ENCODE peak calls at places on chromosomes 12 and 14, in five cellular contexts. One of them, this sample, is unnamed.

GRCh38 chr12:75715682-75716081 is 204.3 kb upstream of the KRR1 start:
- DNase-seq in fibroblast of lung: no peak
- DNase-seq in neural progenitor cell: no peak
- DNase-seq in prostate gland: no peak
- DNase-seq in CD4-positive, CD25-positive, alpha-beta regulatory T cell: no peak
- DNase-seq in this sample: no peak

GRCh38 chr12:65695077-65695865 is 129.0 kb upstream of the HMGA2 start:
- DNase-seq in neural progenitor cell: no peak
- DNase-seq in fibroblast of lung: peak; percentile 99
- DNase-seq in prostate gland: peak; percentile 72
- DNase-seq in CD4-positive, CD25-positive, alpha-beta regulatory T cell: no peak
- DNase-seq in this sample: no peak

GRCh38 chr14:99189201-99189801 is 82.7 kb downstream of the BCL11B start:
- DNase-seq in neural progenitor cell: no peak
- DNase-seq in CD4-positive, CD25-positive, alpha-beta regulatory T cell: peak; percentile 83
- DNase-seq in fibroblast of lung: no peak
- DNase-seq in prostate gland: no peak
- DNase-seq in this sample: no peak

GRCh38 chr14:104870368-104871144 is 5.5 kb downstream of the CEP170B start:
- DNase-seq in prostate gland: no peak
- DNase-seq in fibroblast of lung: no peak
- DNase-seq in CD4-positive, CD25-positive, alpha-beta regulatory T cell: peak; percentile 35
- DNase-seq in neural progenitor cell: peak; percentile 56
- DNase-seq in this sample: no peak

GRCh38 chr14:74257988-74258704 is 18.9 kb downstream of the VSX2 start:
- DNase-seq in neural progenitor cell: peak; percentile 30
- DNase-seq in CD4-positive, CD25-positive, alpha-beta regulatory T cell: no peak
- DNase-seq in fibroblast of lung: no peak
- DNase-seq in prostate gland: no peak
- DNase-seq in this sample: peak; percentile 70

GRCh38 chr14:95504135-95505029 is 12.1 kb downstream of the SYNE3 start:
- DNase-seq in neural progenitor cell: no peak
- DNase-seq in fibroblast of lung: peak; percentile 74
- DNase-seq in prostate gland: no peak
- DNase-seq in CD4-positive, CD25-positive, alpha-beta regulatory T cell: no peak
- DNase-seq in this sample: no peak

GRCh38 chr14:24307575-24308341 is at the start of gene CIDEB:
- DNase-seq in fibroblast of lung: peak; percentile 22
- DNase-seq in neural progenitor cell: peak; percentile 66
- DNase-seq in CD4-positive, CD25-positive, alpha-beta regulatory T cell: peak; percentile 59
- DNase-seq in prostate gland: peak; percentile 28
- DNase-seq in this sample: peak; percentile 73

GRCh38 chr12:100857971-100858370 is 63.4 kb downstream of the ANO4 start:
- DNase-seq in fibroblast of lung: peak; percentile 37
- DNase-seq in CD4-positive, CD25-positive, alpha-beta regulatory T cell: no peak
- DNase-seq in prostate gland: no peak
- DNase-seq in neural progenitor cell: no peak
- DNase-seq in this sample: no peak

GRCh38 chr12:28830491-28830890 is 318.6 kb upstream of the FAR2 start:
- DNase-seq in CD4-positive, CD25-positive, alpha-beta regulatory T cell: no peak
- DNase-seq in neural progenitor cell: no peak
- DNase-seq in prostate gland: no peak
- DNase-seq in fibroblast of lung: no peak
- DNase-seq in this sample: no peak

GRCh38 chr14:34498684-34499412 is 36.8 kb upstream of the SPTSSA start:
- DNase-seq in neural progenitor cell: peak; percentile 36
- DNase-seq in CD4-positive, CD25-positive, alpha-beta regulatory T cell: peak; percentile 42
- DNase-seq in fibroblast of lung: peak; percentile 26
- DNase-seq in prostate gland: peak; percentile 22
- DNase-seq in this sample: peak; percentile 18

GRCh38 chr14:67359319-67359774 is 257 bp downstream of the ATP6V1D start:
- DNase-seq in prostate gland: no peak
- DNase-seq in CD4-positive, CD25-positive, alpha-beta regulatory T cell: peak; percentile 8
- DNase-seq in fibroblast of lung: peak; percentile 69
- DNase-seq in neural progenitor cell: peak; percentile 62
- DNase-seq in this sample: no peak

GRCh38 chr14:92308676-92309075 is 14.3 kb upstream of the SLC24A4 start:
- DNase-seq in CD4-positive, CD25-positive, alpha-beta regulatory T cell: no peak
- DNase-seq in prostate gland: no peak
- DNase-seq in fibroblast of lung: no peak
- DNase-seq in neural progenitor cell: no peak
- DNase-seq in this sample: no peak

GRCh38 chr14:79325071-79325470 is 886.2 kb downstream of the DIO2 start:
- DNase-seq in fibroblast of lung: peak; percentile 3
- DNase-seq in CD4-positive, CD25-positive, alpha-beta regulatory T cell: no peak
- DNase-seq in neural progenitor cell: no peak
- DNase-seq in prostate gland: no peak
- DNase-seq in this sample: peak; percentile 13

GRCh38 chr14:35416108-35416750 is 11.7 kb upstream of the NFKBIA start:
- DNase-seq in fibroblast of lung: peak; percentile 24
- DNase-seq in CD4-positive, CD25-positive, alpha-beta regulatory T cell: peak; percentile 24
- DNase-seq in prostate gland: no peak
- DNase-seq in neural progenitor cell: no peak
- DNase-seq in this sample: no peak

GRCh38 chr12:54579696-54580333 is 8.6 kb downstream of the PPP1R1A start:
- DNase-seq in neural progenitor cell: peak; percentile 87
- DNase-seq in CD4-positive, CD25-positive, alpha-beta regulatory T cell: peak; percentile 70
- DNase-seq in fibroblast of lung: peak; percentile 41
- DNase-seq in prostate gland: peak; percentile 69
- DNase-seq in this sample: peak; percentile 90

GRCh38 chr12:104462931-104463339 is 6.2 kb downstream of the CHST11 start:
- DNase-seq in neural progenitor cell: no peak
- DNase-seq in fibroblast of lung: no peak
- DNase-seq in CD4-positive, CD25-positive, alpha-beta regulatory T cell: peak; percentile 89
- DNase-seq in prostate gland: no peak
- DNase-seq in this sample: no peak

GRCh38 chr14:72532686-72533454 is 361.0 kb downstream of the DPF3 start:
- DNase-seq in neural progenitor cell: no peak
- DNase-seq in prostate gland: no peak
- DNase-seq in CD4-positive, CD25-positive, alpha-beta regulatory T cell: peak; percentile 41
- DNase-seq in fibroblast of lung: no peak
- DNase-seq in this sample: no peak

GRCh38 chr12:114898159-114898558 is 214.2 kb upstream of the TBX3 start:
- DNase-seq in neural progenitor cell: no peak
- DNase-seq in fibroblast of lung: no peak
- DNase-seq in CD4-positive, CD25-positive, alpha-beta regulatory T cell: no peak
- DNase-seq in prostate gland: no peak
- DNase-seq in this sample: no peak

GRCh38 chr14:90604356-90604755 is 207.5 kb downstream of the CALM1 start:
- DNase-seq in prostate gland: no peak
- DNase-seq in neural progenitor cell: no peak
- DNase-seq in CD4-positive, CD25-positive, alpha-beta regulatory T cell: no peak
- DNase-seq in fibroblast of lung: peak; percentile 68
- DNase-seq in this sample: no peak

GRCh38 chr14:74846968-74847549 is 28.9 kb downstream of the PROX2 start:
- DNase-seq in prostate gland: no peak
- DNase-seq in neural progenitor cell: no peak
- DNase-seq in CD4-positive, CD25-positive, alpha-beta regulatory T cell: no peak
- DNase-seq in fibroblast of lung: peak; percentile 75
- DNase-seq in this sample: no peak

GRCh38 chr14:37870947-37871346 is 275.5 kb downstream of the TTC6 start:
- DNase-seq in CD4-positive, CD25-positive, alpha-beta regulatory T cell: no peak
- DNase-seq in prostate gland: peak; percentile 20
- DNase-seq in fibroblast of lung: no peak
- DNase-seq in neural progenitor cell: peak; percentile 3
- DNase-seq in this sample: no peak

GRCh38 chr12:18140969-18141368 is 51.0 kb upstream of the RERGL start:
- DNase-seq in neural progenitor cell: no peak
- DNase-seq in fibroblast of lung: no peak
- DNase-seq in CD4-positive, CD25-positive, alpha-beta regulatory T cell: no peak
- DNase-seq in prostate gland: no peak
- DNase-seq in this sample: no peak

GRCh38 chr12:27975222-27976136 is 2.9 kb upstream of the PTHLH start:
- DNase-seq in neural progenitor cell: peak; percentile 83
- DNase-seq in CD4-positive, CD25-positive, alpha-beta regulatory T cell: no peak
- DNase-seq in fibroblast of lung: peak; percentile 73
- DNase-seq in prostate gland: no peak
- DNase-seq in this sample: peak; percentile 69

GRCh38 chr14:34721129-34721528 is 6.7 kb upstream of the CFL2 start:
- DNase-seq in neural progenitor cell: no peak
- DNase-seq in CD4-positive, CD25-positive, alpha-beta regulatory T cell: no peak
- DNase-seq in prostate gland: no peak
- DNase-seq in fibroblast of lung: no peak
- DNase-seq in this sample: no peak

GRCh38 chr12:117658226-117658625 is 296.8 kb upstream of the NOS1 start:
- DNase-seq in prostate gland: no peak
- DNase-seq in neural progenitor cell: no peak
- DNase-seq in fibroblast of lung: no peak
- DNase-seq in CD4-positive, CD25-positive, alpha-beta regulatory T cell: no peak
- DNase-seq in this sample: no peak

GRCh38 chr14:75978249-75978731 is 3.5 kb downstream of the TGFB3 start:
- DNase-seq in fibroblast of lung: no peak
- DNase-seq in prostate gland: no peak
- DNase-seq in neural progenitor cell: no peak
- DNase-seq in CD4-positive, CD25-positive, alpha-beta regulatory T cell: peak; percentile 69
- DNase-seq in this sample: no peak

GRCh38 chr12:8089718-8090117 is 7.6 kb downstream of the NECAP1 start:
- DNase-seq in neural progenitor cell: no peak
- DNase-seq in prostate gland: no peak
- DNase-seq in CD4-positive, CD25-positive, alpha-beta regulatory T cell: no peak
- DNase-seq in fibroblast of lung: no peak
- DNase-seq in this sample: no peak

GRCh38 chr14:95906591-95906990 is 30.0 kb downstream of the TUNAR start:
- DNase-seq in CD4-positive, CD25-positive, alpha-beta regulatory T cell: no peak
- DNase-seq in fibroblast of lung: no peak
- DNase-seq in neural progenitor cell: no peak
- DNase-seq in prostate gland: no peak
- DNase-seq in this sample: no peak

GRCh38 chr14:93013368-93013719 is 90.4 kb downstream of the CHGA start:
- DNase-seq in neural progenitor cell: no peak
- DNase-seq in prostate gland: no peak
- DNase-seq in fibroblast of lung: peak; percentile 68
- DNase-seq in CD4-positive, CD25-positive, alpha-beta regulatory T cell: no peak
- DNase-seq in this sample: no peak

GRCh38 chr14:98926802-98927201 is 345.2 kb downstream of the BCL11B start:
- DNase-seq in neural progenitor cell: no peak
- DNase-seq in CD4-positive, CD25-positive, alpha-beta regulatory T cell: no peak
- DNase-seq in fibroblast of lung: peak; percentile 44
- DNase-seq in prostate gland: no peak
- DNase-seq in this sample: no peak

GRCh38 chr12:108457006-108457733 is 57.9 kb upstream of the FICD start:
- DNase-seq in neural progenitor cell: peak; percentile 81
- DNase-seq in prostate gland: no peak
- DNase-seq in fibroblast of lung: peak; percentile 26
- DNase-seq in CD4-positive, CD25-positive, alpha-beta regulatory T cell: peak; percentile 48
- DNase-seq in this sample: peak; percentile 55

GRCh38 chr14:69048456-69048855 is 69.4 kb upstream of the ACTN1 start:
- DNase-seq in neural progenitor cell: no peak
- DNase-seq in fibroblast of lung: peak; percentile 44
- DNase-seq in prostate gland: no peak
- DNase-seq in CD4-positive, CD25-positive, alpha-beta regulatory T cell: no peak
- DNase-seq in this sample: no peak